ENCODE peak calls at places on chromosomes 13 and 19, in eight cellular contexts. R is astrocyte, L is brain microvascular endothelial cell, F is H9, H is heart right ventricle, B is cardiac muscle cell, S is adrenal gland, Q is prostate gland. P is an unnamed sample.

GRCh38 chr13:112626124-112626523 is 38.2 kb upstream of the TUBGCP3 start:
- DNase-seq in R (no peak), L (no peak), F (no peak), H (no peak), B (no peak), S (no peak), Q (no peak), P (no peak)

GRCh38 chr13:67148219-67148583 is 81.9 kb downstream of the PCDH9 start:
- DNase-seq in R (peak), L (peak), F (no peak), H (no peak), B (no peak), S (no peak), Q (no peak), P (no peak)

GRCh38 chr13:95304446-95304845 is 3.2 kb upstream of the ABCC4 start:
- DNase-seq in R (no peak), L (no peak), F (no peak), H (no peak), B (no peak), S (no peak), Q (no peak), P (no peak)

GRCh38 chr13:77386880-77387606 is 60.1 kb upstream of the MYCBP2 start:
- DNase-seq in R (peak), L (peak), F (no peak), H (no peak), B (no peak), S (peak), Q (no peak), P (peak)

GRCh38 chr13:24500977-24501376 is 11.6 kb downstream of the PARP4 start:
- DNase-seq in R (peak), L (peak), F (no peak), H (no peak), B (no peak), S (no peak), Q (no peak), P (no peak)

GRCh38 chr19:3189702-3190469 is 4.2 kb downstream of the NCLN start:
- DNase-seq in R (no peak), L (no peak), F (no peak), H (no peak), B (no peak), S (peak), Q (no peak), P (peak)

GRCh38 chr13:63438951-63439350 is 2023.3 kb upstream of the PCDH20 start:
- DNase-seq in R (no peak), L (no peak), F (no peak), H (no peak), B (no peak), S (no peak), Q (no peak), P (no peak)

GRCh38 chr19:43725468-43725867 is 9.6 kb downstream of the IRGC start:
- DNase-seq in R (no peak), L (no peak), F (no peak), H (peak), B (no peak), S (peak), Q (no peak), P (no peak)

GRCh38 chr13:40993987-40994386 is 25.1 kb downstream of the ELF1 start:
- DNase-seq in R (no peak), L (no peak), F (peak), H (no peak), B (no peak), S (no peak), Q (peak), P (peak)

GRCh38 chr13:32669030-32669646 is 82.9 kb downstream of the PDS5B start:
- DNase-seq in R (peak), L (peak), F (no peak), H (no peak), B (peak), S (no peak), Q (no peak), P (no peak)

GRCh38 chr19:44745386-44745831 is 3.1 kb upstream of the BCL3 start:
- DNase-seq in R (peak), L (no peak), F (peak), H (peak), B (no peak), S (peak), Q (peak), P (peak)

GRCh38 chr19:435056-435706 is 25.7 kb downstream of the SHC2 start:
- DNase-seq in R (no peak), L (no peak), F (no peak), H (no peak), B (no peak), S (no peak), Q (no peak), P (no peak)

GRCh38 chr19:4979211-4979807 is 10.4 kb downstream of the KDM4B start:
- DNase-seq in R (no peak), L (no peak), F (no peak), H (no peak), B (no peak), S (no peak), Q (no peak), P (no peak)

GRCh38 chr19:52542984-52543664 is 15.7 kb downstream of the ZNF808 start:
- DNase-seq in R (no peak), L (peak), F (no peak), H (no peak), B (no peak), S (no peak), Q (no peak), P (no peak)

GRCh38 chr19:36101550-36102327 is 9.2 kb upstream of the OVOL3 start:
- DNase-seq in R (no peak), L (no peak), F (no peak), H (no peak), B (no peak), S (no peak), Q (no peak), P (no peak)

GRCh38 chr19:45569619-45570421 is 14.8 kb downstream of the OPA3 start:
- DNase-seq in R (no peak), L (no peak), F (peak), H (peak), B (peak), S (peak), Q (peak), P (peak)

GRCh38 chr13:28140433-28141125 is 2.2 kb downstream of the PAN3 start:
- DNase-seq in R (no peak), L (no peak), F (no peak), H (no peak), B (no peak), S (no peak), Q (no peak), P (no peak)

GRCh38 chr19:39937094-39937493 is 2.7 kb upstream of the FCGBP start:
- DNase-seq in R (no peak), L (no peak), F (no peak), H (no peak), B (no peak), S (no peak), Q (no peak), P (no peak)

GRCh38 chr13:49248433-49249002 is 793 bp downstream of the CDADC1 start:
- DNase-seq in R (peak), L (peak), F (no peak), H (peak), B (no peak), S (no peak), Q (no peak), P (no peak)

GRCh38 chr13:76975863-76976262 is 16.0 kb upstream of the CLN5 start:
- DNase-seq in R (no peak), L (no peak), F (no peak), H (no peak), B (no peak), S (no peak), Q (no peak), P (no peak)

GRCh38 chr19:16836115-16836905 is 7.1 kb downstream of the SIN3B start:
- DNase-seq in R (no peak), L (peak), F (no peak), H (no peak), B (no peak), S (no peak), Q (peak), P (peak)

GRCh38 chr19:30342901-30343300 is 29.3 kb upstream of the ZNF536 start:
- DNase-seq in R (no peak), L (no peak), F (no peak), H (no peak), B (no peak), S (no peak), Q (no peak), P (no peak)

GRCh38 chr13:99981115-99982020 is at the start of gene ZIC2:
- DNase-seq in R (peak), L (peak), F (peak), H (no peak), B (peak), S (peak), Q (no peak), P (no peak)

GRCh38 chr13:106657104-106657503 is 89.2 kb upstream of the ARGLU1 start:
- DNase-seq in R (no peak), L (no peak), F (no peak), H (no peak), B (no peak), S (no peak), Q (no peak), P (no peak)

GRCh38 chr19:35665604-35666003 is 713 bp upstream of the UPK1A start:
- DNase-seq in R (no peak), L (no peak), F (no peak), H (no peak), B (no peak), S (no peak), Q (no peak), P (no peak)

GRCh38 chr13:98309569-98310335 is 132.7 kb upstream of the RNF113B start:
- DNase-seq in R (no peak), L (no peak), F (no peak), H (no peak), B (no peak), S (no peak), Q (no peak), P (no peak)
- H3K27ac ChIP-seq in R (no peak), L (no peak), F (no peak), H (no peak), B (no peak), S (no peak), Q (no peak), P (no peak)

DNA sequence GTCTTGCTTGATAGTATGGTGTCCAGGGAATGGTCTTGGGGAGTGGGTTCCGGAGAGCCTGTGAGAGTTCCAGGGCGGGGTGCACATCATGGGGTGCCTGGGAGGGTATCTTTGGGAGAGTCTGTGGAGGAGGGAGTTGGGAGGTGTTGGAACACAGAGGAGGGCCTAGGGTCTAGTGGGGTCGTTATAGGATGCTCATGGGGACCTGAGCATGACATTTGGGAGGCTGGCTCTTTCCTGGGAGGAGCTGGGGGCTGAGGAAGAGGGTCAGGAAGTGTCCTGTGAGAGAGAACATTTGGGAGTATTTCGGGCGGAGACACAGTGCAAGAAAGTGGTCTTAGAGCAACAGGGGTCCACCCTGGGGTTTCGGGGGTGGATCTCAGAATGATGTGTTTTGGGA is 2.7 kb downstream of the ACTL9 start:
- DNase-seq in R (no peak), L (no peak), F (no peak), H (no peak), B (no peak), S (no peak), Q (no peak), P (no peak)
- H3K27ac ChIP-seq in R (no peak), L (no peak), F (no peak), H (no peak), B (no peak), S (no peak), Q (no peak), P (no peak)

GRCh38 chr19:2047076-2047448 is 4.0 kb downstream of the MKNK2 start:
- DNase-seq in R (no peak), L (no peak), F (no peak), H (no peak), B (no peak), S (no peak), Q (no peak), P (no peak)
- H3K27ac ChIP-seq in R (no peak), L (no peak), F (no peak), H (peak), B (no peak), S (peak), Q (peak), P (peak)

GRCh38 chr19:6236310-6237291 is 43.2 kb downstream of the MLLT1 start:
- DNase-seq in R (no peak), L (no peak), F (no peak), H (no peak), B (no peak), S (peak), Q (peak), P (peak)
- H3K27ac ChIP-seq in R (no peak), L (no peak), F (no peak), H (peak), B (peak), S (no peak), Q (peak), P (no peak)

DNA sequence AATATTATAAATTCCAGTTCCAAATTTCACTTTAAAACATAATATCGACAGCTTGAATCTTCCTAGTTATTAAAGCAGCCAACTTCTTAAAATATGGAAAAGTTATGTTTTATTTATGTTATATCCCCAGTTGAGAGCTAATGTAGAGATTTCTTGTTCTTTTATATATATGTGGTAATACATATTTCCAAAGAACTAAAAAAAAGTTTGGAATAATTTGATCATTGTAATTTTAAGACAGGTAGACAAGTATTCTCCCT is 781 bp upstream of the TBC1D4 start:
- DNase-seq in R (no peak), L (no peak), F (no peak), H (no peak), B (no peak), S (no peak), Q (no peak), P (no peak)
- H3K27ac ChIP-seq in R (peak), L (peak), F (no peak), H (peak), B (peak), S (peak), Q (peak), P (peak)

DNA sequence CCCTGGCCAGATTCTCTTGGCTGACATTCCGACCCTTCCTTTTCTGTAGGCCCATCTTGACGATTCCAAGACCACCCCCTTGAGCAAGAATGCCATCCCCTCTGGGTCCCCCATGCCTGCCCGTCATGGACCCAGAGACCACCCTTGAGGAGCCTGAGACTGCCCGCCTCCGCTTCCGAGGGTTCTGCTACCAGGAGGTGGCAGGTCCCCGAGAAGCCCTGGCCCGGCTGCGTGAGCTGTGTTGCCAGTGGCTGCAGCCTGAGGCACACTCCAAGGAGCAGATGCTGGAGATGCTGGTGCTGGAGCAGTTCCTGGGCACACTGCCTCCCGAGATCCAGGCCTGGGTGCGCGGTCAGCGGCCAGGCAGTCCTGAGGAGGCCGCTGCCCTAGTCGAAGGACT is 978 bp downstream of the ZNF446 start:
- DNase-seq in R (no peak), L (no peak), F (peak), H (no peak), B (no peak), S (no peak), Q (no peak), P (no peak)
- H3K27ac ChIP-seq in R (no peak), L (no peak), F (no peak), H (peak), B (peak), S (peak), Q (peak), P (peak)

DNA sequence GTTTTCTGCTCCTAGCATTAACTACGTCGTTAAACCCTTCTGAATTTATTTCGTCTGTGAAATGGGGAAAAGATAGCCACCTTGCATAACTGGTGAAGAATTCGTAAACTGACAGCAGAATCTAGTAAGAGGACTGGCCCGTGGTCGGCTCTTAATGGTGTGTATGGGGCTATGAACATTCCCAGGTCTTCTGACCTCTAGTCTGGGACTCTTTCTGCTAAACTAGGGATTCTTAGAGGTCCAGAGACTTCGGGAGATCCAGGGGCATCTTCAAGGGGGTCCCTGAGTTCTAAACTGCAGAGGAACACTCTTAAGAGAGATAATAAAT is 231.1 kb upstream of the SERP2 start:
- DNase-seq in R (no peak), L (no peak), F (no peak), H (no peak), B (no peak), S (no peak), Q (peak), P (peak)
- H3K27ac ChIP-seq in R (peak), L (peak), F (no peak), H (peak), B (peak), S (peak), Q (peak), P (peak)

GRCh38 chr13:79385694-79386093 is 20.4 kb downstream of the RBM26 start:
- DNase-seq in R (no peak), L (no peak), F (no peak), H (no peak), B (no peak), S (no peak), Q (no peak), P (no peak)
- H3K27ac ChIP-seq in R (no peak), L (no peak), F (no peak), H (no peak), B (no peak), S (no peak), Q (no peak), P (no peak)

GRCh38 chr13:110410906-110411305 is 103.8 kb downstream of the COL4A2 start:
- DNase-seq in R (no peak), L (no peak), F (no peak), H (peak), B (no peak), S (no peak), Q (no peak), P (no peak)

GRCh38 chr13:110409581-110409992 is 102.5 kb downstream of the COL4A2 start:
- DNase-seq in R (peak), L (peak), F (no peak), H (peak), B (no peak), S (peak), Q (no peak), P (no peak)

GRCh38 chr13:110412132-110412912 is 105.2 kb downstream of the COL4A2 start:
- DNase-seq in R (peak), L (peak), F (peak), H (peak), B (peak), S (peak), Q (peak), P (peak)

GRCh38 chr13:110410000-110410399 is 102.9 kb downstream of the COL4A2 start:
- DNase-seq in R (no peak), L (no peak), F (no peak), H (no peak), B (no peak), S (no peak), Q (no peak), P (no peak)

GRCh38 chr13:110411316-110412105 is 104.4 kb downstream of the COL4A2 start:
- DNase-seq in R (no peak), L (no peak), F (no peak), H (no peak), B (no peak), S (no peak), Q (no peak), P (no peak)
- H3K27ac ChIP-seq in R (peak), L (peak), F (no peak), H (peak), B (peak), S (peak), Q (peak), P (peak)